ENCODE peak calls at places on chromosomes 2 and 18, in ten cellular contexts. W, R, Z, A, P, M, D, G, L and V are unnamed samples. For H3K4me1, the result is how much of the 10 kb centered on the place peaks cover.

GRCh38 chr2:9752441-9753275 is 90.6 kb upstream of the TAF1B start:
- DNase-seq in W (no peak), R (no peak), Z (peak), A (no peak), P (peak), M (no peak), D (no peak), G (no peak), L (no peak), V (peak)

GRCh38 chr2:197249771-197250397 is 60.7 kb downstream of the ANKRD44 start:
- DNase-seq in W (no peak), R (no peak), Z (no peak), A (no peak), P (no peak), M (no peak), D (no peak), G (no peak), L (no peak), V (no peak)

GRCh38 chr2:163667064-163667887 is 68.5 kb downstream of the FIGN start:
- DNase-seq in W (no peak), R (no peak), Z (no peak), A (no peak), P (no peak), M (no peak), D (no peak), G (no peak), L (no peak), V (no peak)

GRCh38 chr2:216504376-216504762 is 5.7 kb downstream of the RPL37A start:
- DNase-seq in W (no peak), R (no peak), Z (no peak), A (no peak), P (no peak), M (no peak), D (no peak), G (no peak), L (no peak), V (no peak)

GRCh38 chr2:133602538-133602937 is 34.3 kb upstream of the NCKAP5 start:
- DNase-seq in W (no peak), R (no peak), Z (no peak), A (no peak), P (no peak), M (no peak), D (no peak), G (no peak), L (no peak), V (no peak)

GRCh38 chr18:75003764-75004690 is 204.9 kb downstream of the PTGR3 start:
- DNase-seq in W (no peak), R (no peak), Z (no peak), A (no peak), P (no peak), M (no peak), D (no peak), G (no peak), L (no peak), V (peak)

GRCh38 chr18:44732604-44733003 is 51.9 kb downstream of the SETBP1 start:
- DNase-seq in W (no peak), R (no peak), Z (no peak), A (peak), P (no peak), M (no peak), D (no peak), G (no peak), L (no peak), V (no peak)

GRCh38 chr2:217905906-217906305 is 96.9 kb downstream of the TNS1 start:
- DNase-seq in W (no peak), R (no peak), Z (no peak), A (no peak), P (no peak), M (no peak), D (no peak), G (no peak), L (no peak), V (no peak)

GRCh38 chr2:200376422-200377142 is 70.1 kb downstream of the SPATS2L start:
- DNase-seq in W (no peak), R (no peak), Z (peak), A (no peak), P (peak), M (no peak), D (no peak), G (no peak), L (no peak), V (peak)

GRCh38 chr2:196166876-196167275 is 4.5 kb downstream of the STK17B start:
- DNase-seq in W (no peak), R (no peak), Z (no peak), A (no peak), P (peak), M (no peak), D (no peak), G (no peak), L (no peak), V (no peak)

GRCh38 chr2:215850380-215850779 is 163.0 kb downstream of the MREG start:
- DNase-seq in W (no peak), R (no peak), Z (no peak), A (no peak), P (no peak), M (no peak), D (no peak), G (no peak), L (no peak), V (no peak)

GRCh38 chr2:102103992-102104871 is 38.3 kb upstream of the IL1R1 start:
- DNase-seq in W (peak), R (no peak), Z (no peak), A (no peak), P (peak), M (peak), D (no peak), G (no peak), L (peak), V (no peak)

GRCh38 chr2:74573747-74574562 is 19.4 kb downstream of the DOK1 start:
- DNase-seq in W (no peak), R (no peak), Z (no peak), A (no peak), P (peak), M (no peak), D (no peak), G (no peak), L (no peak), V (no peak)

GRCh38 chr2:72689579-72690170 is 136.2 kb downstream of the EXOC6B start:
- DNase-seq in W (no peak), R (no peak), Z (no peak), A (no peak), P (no peak), M (no peak), D (no peak), G (no peak), L (no peak), V (no peak)

GRCh38 chr2:134271758-134272157 is 17.9 kb downstream of the MGAT5 start:
- DNase-seq in W (no peak), R (no peak), Z (no peak), A (no peak), P (no peak), M (no peak), D (no peak), G (no peak), L (no peak), V (no peak)

GRCh38 chr18:8402237-8402636 is 207.0 kb upstream of the RAB12 start:
- DNase-seq in W (no peak), R (no peak), Z (no peak), A (peak), P (no peak), M (no peak), D (no peak), G (peak), L (no peak), V (no peak)

GRCh38 chr2:208265371-208265806 is 666 bp upstream of the PIKFYVE start:
- DNase-seq in W (peak), R (peak), Z (no peak), A (peak), P (peak), M (no peak), D (no peak), G (no peak), L (no peak), V (no peak)

GRCh38 chr18:12742453-12742852 is 39.6 kb downstream of the PSMG2 start:
- DNase-seq in W (no peak), R (no peak), Z (no peak), A (no peak), P (no peak), M (no peak), D (no peak), G (no peak), L (no peak), V (no peak)

GRCh38 chr2:109129356-109129920 is 433 bp downstream of the SH3RF3 start:
- DNase-seq in W (peak), R (peak), Z (no peak), A (peak), P (no peak), M (no peak), D (no peak), G (no peak), L (no peak), V (peak)

GRCh38 chr2:237059155-237059875 is 26.4 kb upstream of the COPS8 start:
- DNase-seq in W (no peak), R (no peak), Z (no peak), A (no peak), P (no peak), M (no peak), D (no peak), G (peak), L (no peak), V (no peak)

GRCh38 chr18:77905449-77906055 is 655.9 kb downstream of the GALR1 start:
- DNase-seq in W (peak), R (no peak), Z (no peak), A (no peak), P (no peak), M (no peak), D (no peak), G (no peak), L (no peak), V (no peak)

GRCh38 chr18:48834421-48835011 is 116.2 kb downstream of the SMAD7 start:
- DNase-seq in W (peak), R (no peak), Z (peak), A (no peak), P (peak), M (peak), D (peak), G (no peak), L (peak), V (no peak)
- H3K4me1 ChIP-seq in W (half or more), R (under half), Z (half or more), A (under half), P (under half), M (under half), D (under half), G (half or more), L (under half), V (under half)

DNA sequence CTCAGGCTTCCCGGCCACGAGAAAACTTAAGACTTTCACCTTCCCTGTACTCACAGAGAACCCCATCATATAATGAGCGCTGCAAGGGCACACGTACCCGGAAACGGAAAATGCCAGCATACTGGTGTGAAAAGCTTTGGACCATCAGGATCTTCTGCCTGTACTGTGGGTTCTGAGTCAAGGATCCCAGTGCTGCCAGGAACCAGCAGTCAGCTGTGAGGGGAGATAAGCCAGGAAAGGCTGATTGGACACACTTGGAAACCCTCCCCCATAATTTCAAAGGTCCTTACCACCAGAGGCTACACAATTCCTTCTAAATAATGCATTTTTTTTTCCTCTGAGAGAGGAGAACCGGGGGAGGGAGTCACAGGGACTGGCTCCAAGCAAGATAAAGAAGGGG is 31.4 kb downstream of the CAPN13 start:
- DNase-seq in W (no peak), R (peak), Z (no peak), A (no peak), P (peak), M (peak), D (no peak), G (peak), L (no peak), V (no peak)
- TF ChIP-seq POLR2AphosphoS5 in W (no peak), R (no peak), Z (no peak), A (no peak), P (no peak), M (no peak), D (no peak), G (no peak), L (no peak), V (no peak)

GRCh38 chr2:214484701-214485100 is 73.8 kb downstream of the VWC2L start:
- DNase-seq in W (no peak), R (no peak), Z (no peak), A (no peak), P (no peak), M (no peak), D (no peak), G (no peak), L (no peak), V (no peak)
- H3K4me1 ChIP-seq in W (under half), R (under half), Z (under half), A (under half), P (under half), M (under half), D (under half), G (under half), L (under half), V (under half)

GRCh38 chr2:20254731-20255130 is 29.8 kb upstream of the SDC1 start:
- DNase-seq in W (no peak), R (no peak), Z (no peak), A (no peak), P (no peak), M (no peak), D (no peak), G (no peak), L (no peak), V (no peak)

GRCh38 chr2:20247084-20247483 is 22.2 kb upstream of the SDC1 start:
- DNase-seq in W (no peak), R (no peak), Z (no peak), A (no peak), P (no peak), M (no peak), D (no peak), G (no peak), L (no peak), V (no peak)

GRCh38 chr2:20250436-20250835 is 25.5 kb upstream of the SDC1 start:
- DNase-seq in W (no peak), R (no peak), Z (no peak), A (no peak), P (no peak), M (no peak), D (no peak), G (no peak), L (no peak), V (no peak)

GRCh38 chr2:20249170-20249569 is 24.2 kb upstream of the SDC1 start:
- DNase-seq in W (no peak), R (no peak), Z (no peak), A (no peak), P (no peak), M (no peak), D (no peak), G (no peak), L (no peak), V (no peak)
- TF ChIP-seq POLR2AphosphoS5 in W (no peak), R (no peak), Z (no peak), A (no peak), P (no peak), M (no peak), D (no peak), G (no peak), L (no peak), V (no peak)

GRCh38 chr2:119693567-119693966 is 14.6 kb downstream of the TMEM177 start:
- DNase-seq in W (peak), R (no peak), Z (no peak), A (no peak), P (no peak), M (no peak), D (no peak), G (no peak), L (no peak), V (no peak)

GRCh38 chr2:119694994-119695521 is 16.1 kb downstream of the TMEM177 start:
- DNase-seq in W (no peak), R (no peak), Z (no peak), A (no peak), P (no peak), M (no peak), D (no peak), G (no peak), L (no peak), V (no peak)

GRCh38 chr2:119696005-119696404 is 17.0 kb downstream of the TMEM177 start:
- DNase-seq in W (no peak), R (no peak), Z (no peak), A (no peak), P (no peak), M (no peak), D (no peak), G (no peak), L (no peak), V (no peak)

GRCh38 chr2:119693967-119694366 is 15.0 kb downstream of the TMEM177 start:
- DNase-seq in W (peak), R (no peak), Z (no peak), A (no peak), P (no peak), M (no peak), D (no peak), G (no peak), L (peak), V (no peak)

DNA sequence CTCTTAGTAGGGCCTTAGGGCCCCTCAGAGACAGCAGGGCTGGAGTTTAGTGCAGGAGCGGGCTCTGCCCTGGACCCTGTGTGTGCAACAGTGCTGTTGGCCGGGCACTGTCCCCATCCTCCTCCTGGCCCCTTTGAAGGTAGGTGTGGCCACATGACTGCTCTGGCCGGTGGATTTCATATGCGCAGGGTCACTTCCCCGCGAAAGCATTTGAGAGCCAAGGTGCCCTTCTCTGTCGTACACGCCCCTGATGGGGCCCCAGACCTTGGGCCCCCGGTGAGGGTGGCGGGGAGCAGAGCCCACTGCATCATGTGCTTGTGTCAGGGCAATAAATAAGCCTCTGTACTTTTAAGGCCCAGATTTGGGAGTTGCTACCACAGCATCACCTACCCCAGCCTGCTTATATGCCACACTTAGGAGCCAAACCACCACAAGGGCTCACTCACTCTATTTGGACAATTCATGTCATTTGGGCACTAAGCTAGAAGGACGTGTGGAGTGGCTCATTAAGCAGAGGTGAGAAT is 15.5 kb downstream of the TMEM177 start:
- DNase-seq in W (peak), R (no peak), Z (no peak), A (no peak), P (no peak), M (no peak), D (no peak), G (no peak), L (peak), V (no peak)
- H3K4me1 ChIP-seq in W (under half), R (under half), Z (under half), A (under half), P (under half), M (under half), D (under half), G (under half), L (under half), V (under half)

DNA sequence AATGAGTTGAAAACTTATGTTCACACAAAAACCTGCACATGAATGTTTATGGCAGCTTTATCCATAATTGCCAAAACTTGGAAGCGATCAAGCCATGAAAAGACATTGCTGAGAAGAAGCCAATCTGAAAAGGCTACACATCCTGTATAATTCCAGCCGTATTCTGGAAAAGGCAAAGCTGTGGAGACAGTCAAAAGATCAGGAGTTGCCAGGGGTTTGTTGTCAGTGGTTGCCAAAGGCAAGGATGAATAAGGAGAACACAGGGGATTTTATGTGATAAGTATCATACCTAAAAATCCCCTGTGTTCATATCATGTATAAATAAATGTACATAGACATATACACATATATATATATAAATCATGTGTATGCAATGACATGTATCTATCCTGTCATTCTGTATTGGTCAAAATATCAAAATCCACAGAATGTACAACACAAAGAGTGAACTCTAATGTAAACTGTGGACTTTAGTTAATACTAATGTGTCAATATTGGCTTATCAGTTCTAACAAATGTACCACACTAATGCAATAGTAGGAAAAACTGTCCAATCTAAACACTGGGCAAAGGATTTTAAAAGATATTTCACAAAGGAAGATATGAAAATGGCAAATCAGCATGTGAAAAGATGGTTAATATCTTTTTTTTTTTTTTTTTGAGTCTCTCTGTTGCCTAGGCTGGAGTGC is 75.8 kb downstream of the PTRHD1 start:
- DNase-seq in W (no peak), R (no peak), Z (no peak), A (no peak), P (no peak), M (no peak), D (no peak), G (no peak), L (no peak), V (no peak)
- TF ChIP-seq POLR2AphosphoS5 in W (no peak), R (no peak), Z (no peak), A (no peak), P (no peak), M (no peak), D (no peak), G (no peak), L (no peak), V (no peak)

GRCh38 chr2:100321881-100322820 is at the start of gene LONRF2:
- DNase-seq in W (peak), R (peak), Z (no peak), A (peak), P (peak), M (peak), D (peak), G (no peak), L (no peak), V (no peak)

GRCh38 chr2:100320547-100321180 is 1.6 kb downstream of the LONRF2 start:
- DNase-seq in W (no peak), R (peak), Z (no peak), A (no peak), P (peak), M (no peak), D (no peak), G (no peak), L (no peak), V (no peak)

GRCh38 chr2:100317634-100318033 is 4.7 kb downstream of the LONRF2 start:
- DNase-seq in W (no peak), R (no peak), Z (no peak), A (peak), P (no peak), M (no peak), D (no peak), G (no peak), L (no peak), V (no peak)

DNA sequence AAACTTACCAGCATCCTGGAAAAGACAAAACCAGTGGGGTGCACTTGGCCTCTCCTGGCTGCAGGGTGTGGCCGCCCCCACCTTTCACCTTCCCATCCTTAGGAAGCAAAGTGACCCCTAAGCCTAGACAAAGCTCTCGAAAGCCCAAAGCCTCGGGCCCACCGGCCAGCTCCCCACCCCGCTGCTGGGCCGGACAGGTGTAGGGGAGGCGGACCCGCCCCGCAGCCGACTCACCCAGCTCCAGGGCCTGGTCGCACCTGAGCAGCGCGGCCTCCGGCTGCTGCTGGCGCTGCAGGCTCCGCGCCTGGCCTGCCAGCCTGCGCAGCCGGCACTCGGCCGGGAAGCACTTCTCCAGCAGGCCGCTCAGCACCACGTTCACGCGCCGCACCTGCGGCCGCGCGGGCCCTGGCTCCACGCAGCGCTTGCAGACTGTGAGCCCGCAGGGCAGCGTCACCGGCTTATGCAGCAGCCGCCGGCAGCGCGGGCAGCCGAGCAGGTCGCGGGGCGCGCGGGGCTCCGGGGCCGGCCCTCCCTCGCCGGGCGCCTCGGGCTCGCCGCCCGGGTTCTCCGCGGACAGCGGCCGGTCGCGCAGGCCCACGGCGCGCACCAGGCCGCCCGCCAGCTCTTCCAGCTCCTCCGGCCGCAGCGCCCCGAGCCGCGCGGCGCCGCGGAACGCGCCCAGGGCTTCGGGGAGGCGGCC is 970 bp downstream of the LONRF2 start:
- DNase-seq in W (peak), R (peak), Z (no peak), A (peak), P (peak), M (peak), D (peak), G (no peak), L (no peak), V (peak)
- H3K4me1 ChIP-seq in W (under half), R (under half), Z (under half), A (under half), P (under half), M (under half), D (under half), G (under half), L (under half), V (under half)